ENCODE peak calls at places on chromosomes 6 and 20, in four cellular contexts. D is prostate gland, V is uterus, Y is body of pancreas. P is an unnamed sample.

GRCh38 chr6:37624121-37624520 is 73.6 kb downstream of the MDGA1 start:
- DNase-seq in V (no peak), D (no peak), Y (no peak), P (no peak)

GRCh38 chr6:74096329-74096728 is 400.3 kb downstream of the CD109 start:
- DNase-seq in D (no peak), Y (no peak), V (no peak), P (no peak)

GRCh38 chr20:8094415-8094818 is 37.6 kb upstream of the PLCB1 start:
- DNase-seq in Y (peak; percentile 70), D (peak; percentile 96), V (peak; percentile 81), P (peak; percentile 5)

GRCh38 chr6:87351583-87351982 is 7.0 kb downstream of the C6orf163 start:
- DNase-seq in V (no peak), Y (no peak), D (no peak), P (no peak)

GRCh38 chr20:41137412-41138216 is at the start of gene PLCG1:
- DNase-seq in D (peak; percentile 81), Y (peak; percentile 78), V (peak; percentile 82), P (peak; percentile 69)

GRCh38 chr6:108260126-108260808 is 573 bp downstream of the SNX3 start:
- DNase-seq in V (no peak), Y (peak; percentile 29), D (peak; percentile 36), P (peak; percentile 54)

GRCh38 chr6:31057426-31058003 is 47.2 kb downstream of the MUC22 start:
- DNase-seq in Y (peak; percentile 15), D (no peak), V (no peak), P (peak; percentile 29)

GRCh38 chr20:36092424-36093024 is 62.0 kb upstream of the EPB41L1 start:
- DNase-seq in V (no peak), D (no peak), Y (peak; percentile 50), P (no peak)

GRCh38 chr6:74248966-74249365 is 553.0 kb downstream of the CD109 start:
- DNase-seq in Y (no peak), V (no peak), D (no peak), P (peak; percentile 20)

GRCh38 chr6:150826788-150827187 is 38.7 kb upstream of the MTHFD1L start:
- DNase-seq in Y (no peak), D (no peak), V (no peak), P (no peak)

GRCh38 chr6:157056275-157056674 is 267.0 kb downstream of the TMEM242 start:
- DNase-seq in Y (no peak), D (no peak), V (no peak), P (no peak)

GRCh38 chr20:19770375-19770774 is 12.3 kb downstream of the RIN2 start:
- DNase-seq in Y (no peak), V (no peak), D (no peak), P (no peak)

GRCh38 chr20:10652660-10653191 is 21.1 kb downstream of the JAG1 start:
- DNase-seq in V (no peak), D (no peak), Y (no peak), P (no peak)

GRCh38 chr20:10696650-10697049 is 22.9 kb upstream of the JAG1 start:
- DNase-seq in V (no peak), D (no peak), Y (peak; percentile 52), P (no peak)

GRCh38 chr20:44426879-44427785 is 48.5 kb upstream of the TTPAL start:
- DNase-seq in Y (no peak), V (no peak), D (no peak), P (no peak)

GRCh38 chr6:105838156-105838555 is 248.0 kb upstream of the PRDM1 start:
- DNase-seq in Y (no peak), D (no peak), V (no peak), P (no peak)

GRCh38 chr20:2563116-2563515 is 26.7 kb downstream of the TMC2 start:
- DNase-seq in V (no peak), D (no peak), Y (no peak), P (no peak)

GRCh38 chr20:25273541-25274358 is 25.9 kb downstream of the PYGB start:
- DNase-seq in Y (no peak), V (no peak), D (peak; percentile 79), P (no peak)

GRCh38 chr20:43803276-43803675 is 76.5 kb upstream of the GTSF1L start:
- DNase-seq in D (no peak), Y (no peak), V (no peak), P (no peak)

GRCh38 chr20:38196592-38196991 is 31.5 kb upstream of the TGM2 start:
- DNase-seq in D (no peak), V (peak; percentile 58), Y (peak; percentile 27), P (no peak)

GRCh38 chr20:58902003-58902402 is 49.5 kb downstream of the GNAS start:
- DNase-seq in V (no peak), D (no peak), Y (no peak), P (no peak)
- H3K4me1 ChIP-seq in V (peaks cover 8% of the 10 kb centered on the region), D (peaks cover 2% of the 10 kb centered on the region), Y (peaks cover 31% of the 10 kb centered on the region), P (peaks cover 8% of the 10 kb centered on the region)

GRCh38 chr6:170135821-170136471 is 154.9 kb downstream of the DLL1 start:
- DNase-seq in Y (no peak), V (no peak), D (no peak), P (no peak)
- H3K27ac ChIP-seq in Y (no peak overlapping the region), V (peak overlapping the region; percentile 80), D (no peak overlapping the region), P (no peak overlapping the region)

GRCh38 chr20:63785646-63786255 is 45.3 kb downstream of the ZBTB46 start:
- DNase-seq in Y (no peak), D (no peak), V (no peak), P (no peak)

GRCh38 chr20:63782051-63782471 is 42.5 kb downstream of the SLC2A4RG start:
- DNase-seq in Y (no peak), D (no peak), V (no peak), P (no peak)

GRCh38 chr20:63781181-63781580 is 41.6 kb downstream of the SLC2A4RG start:
- DNase-seq in V (no peak), D (no peak), Y (no peak), P (no peak)

GRCh38 chr20:63783970-63784369 is 44.4 kb downstream of the SLC2A4RG start:
- DNase-seq in D (no peak), V (no peak), Y (no peak), P (no peak)

DNA sequence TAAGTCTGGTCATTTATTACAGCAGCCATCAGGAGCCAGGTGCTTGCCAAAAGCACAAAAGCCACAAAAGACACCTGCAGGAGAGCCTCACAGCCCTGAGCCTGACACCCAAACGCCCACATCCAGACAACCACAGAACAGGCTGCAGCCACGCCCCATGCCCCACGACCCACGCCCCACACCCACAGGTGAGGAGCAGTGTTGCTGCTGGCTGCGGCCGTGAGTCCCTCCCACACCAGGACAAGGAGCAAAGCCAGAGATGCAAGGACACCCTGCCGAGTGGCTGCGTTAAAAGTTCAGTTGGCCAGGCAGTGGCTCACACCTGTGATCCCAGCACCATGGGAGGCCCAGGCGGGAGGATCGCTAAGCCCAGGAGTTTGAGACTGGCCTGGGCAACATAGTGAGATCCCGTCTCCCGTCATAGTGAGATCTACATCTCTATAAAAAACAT is 43.0 kb downstream of the SLC2A4RG start:
- DNase-seq in V (no peak), Y (no peak), D (no peak), P (no peak)
- H3K4me1 ChIP-seq in V (no peaks in the 10 kb centered on the region), Y (no peaks in the 10 kb centered on the region), D (no peaks in the 10 kb centered on the region), P (no peaks in the 10 kb centered on the region)

GRCh38 chr20:4833074-4833473 is 111.4 kb downstream of the PRND start:
- DNase-seq in Y (no peak), V (no peak), D (no peak), P (no peak)

GRCh38 chr20:4836935-4837334 is 115.2 kb downstream of the PRND start:
- DNase-seq in D (no peak), Y (no peak), V (no peak), P (peak; percentile 5)

GRCh38 chr20:4835244-4836177 is 113.8 kb downstream of the PRND start:
- DNase-seq in Y (no peak), V (peak; percentile 85), D (no peak), P (peak; percentile 58)

GRCh38 chr20:4837760-4838159 is 116.1 kb downstream of the PRND start:
- DNase-seq in V (no peak), D (no peak), Y (no peak), P (no peak)

GRCh38 chr20:4836473-4836872 is 114.8 kb downstream of the PRND start:
- DNase-seq in V (no peak), D (no peak), Y (no peak), P (no peak)
- H3K27ac ChIP-seq in V (peak overlapping the region; percentile 70), D (no peak overlapping the region), Y (no peak overlapping the region), P (no peak overlapping the region)

GRCh38 chr6:44064089-44064947 is 62.9 kb downstream of the MRPL14 start:
- DNase-seq in D (no peak), V (peak; percentile 80), Y (no peak), P (peak; percentile 98)
- H3K4me1 ChIP-seq in D (no peaks in the 10 kb centered on the region), V (peaks cover 3% of the 10 kb centered on the region), Y (no peaks in the 10 kb centered on the region), P (peaks cover 49% of the 10 kb centered on the region)